ENCODE peak calls at places on chromosomes 5 and 9, in nine cellular contexts. O is NT2/D1, A is GM23248, K is endothelial cell of umbilical vein, R is mesendoderm, J is endodermal cell, L is HCT116, S is K562, Q is astrocyte. N is an unnamed sample.
A peak's percentile ranks its signal among the peaks of the same experiment; 100 is the strongest.

GRCh38 chr9:129968690-129969485 is 74.1 kb downstream of the FNBP1 start:
- DNase-seq in O (no peak), A (peak; percentile 96), K (peak; percentile 96), R (no peak), J (no peak), L (no peak), S (no peak), Q (peak; percentile 99), N (peak; percentile 71)

GRCh38 chr5:154097031-154097430 is 58.3 kb downstream of the MFAP3 start:
- DNase-seq in O (no peak), A (no peak), K (no peak), R (peak; percentile 67), J (peak; percentile 71), L (no peak), S (peak; percentile 21), Q (no peak), N (peak; percentile 17)

GRCh38 chr5:156438076-156438475 is 111.1 kb downstream of the SGCD start:
- DNase-seq in O (no peak), A (no peak), K (no peak), R (no peak), J (no peak), L (no peak), S (no peak), Q (no peak), N (no peak)

GRCh38 chr9:130465383-130466096 is 20.8 kb downstream of the ASS1 start:
- DNase-seq in O (no peak), A (no peak), K (no peak), R (no peak), J (no peak), L (no peak), S (no peak), Q (no peak), N (no peak)

GRCh38 chr5:6554812-6555211 is 78.0 kb downstream of the NSUN2 start:
- DNase-seq in O (no peak), A (peak; percentile 36), K (peak; percentile 40), R (no peak), J (no peak), L (no peak), S (no peak), Q (no peak), N (no peak)

GRCh38 chr9:100575765-100576368 is 2.0 kb upstream of the CAVIN4 start:
- DNase-seq in O (no peak), A (peak; percentile 81), K (no peak), R (no peak), J (no peak), L (no peak), S (no peak), Q (peak; percentile 90), N (peak; percentile 64)

GRCh38 chr9:33988219-33988890 is 60.3 kb downstream of the UBAP2 start:
- DNase-seq in O (no peak), A (peak; percentile 1), K (no peak), R (no peak), J (no peak), L (no peak), S (no peak), Q (peak; percentile 12), N (peak; percentile 64)

GRCh38 chr9:36092509-36093215 is 43.9 kb upstream of the GLIPR2 start:
- DNase-seq in O (no peak), A (no peak), K (no peak), R (peak; percentile 36), J (no peak), L (no peak), S (no peak), Q (no peak), N (no peak)

GRCh38 chr5:143416411-143416810 is 12.9 kb upstream of the NR3C1 start:
- DNase-seq in O (no peak), A (no peak), K (no peak), R (no peak), J (no peak), L (no peak), S (no peak), Q (no peak), N (no peak)

GRCh38 chr5:82332889-82333619 is 54.9 kb upstream of the RPS23 start:
- DNase-seq in O (no peak), A (peak; percentile 67), K (no peak), R (no peak), J (no peak), L (no peak), S (no peak), Q (peak; percentile 70), N (no peak)

GRCh38 chr5:92505925-92506324 is 1075.1 kb downstream of the NR2F1-AS1 start:
- DNase-seq in O (no peak), A (peak; percentile 20), K (peak; percentile 45), R (no peak), J (no peak), L (no peak), S (no peak), Q (no peak), N (no peak)

GRCh38 chr9:114860187-114860586 is 54.3 kb upstream of the TNFSF15 start:
- DNase-seq in O (no peak), A (no peak), K (no peak), R (no peak), J (no peak), L (no peak), S (no peak), Q (no peak), N (no peak)

GRCh38 chr9:21730899-21731298 is 71.5 kb upstream of the MTAP start:
- DNase-seq in O (no peak), A (peak; percentile 36), K (no peak), R (no peak), J (no peak), L (no peak), S (no peak), Q (peak; percentile 44), N (no peak)

GRCh38 chr5:156515799-156516198 is 188.8 kb downstream of the SGCD start:
- DNase-seq in O (no peak), A (no peak), K (no peak), R (peak; percentile 66), J (peak; percentile 85), L (no peak), S (no peak), Q (no peak), N (no peak)

GRCh38 chr9:129751841-129752801 is 721 bp downstream of the PTGES start:
- DNase-seq in O (no peak), A (peak; percentile 72), K (no peak), R (no peak), J (peak; percentile 60), L (no peak), S (no peak), Q (no peak), N (peak; percentile 88)

DNA sequence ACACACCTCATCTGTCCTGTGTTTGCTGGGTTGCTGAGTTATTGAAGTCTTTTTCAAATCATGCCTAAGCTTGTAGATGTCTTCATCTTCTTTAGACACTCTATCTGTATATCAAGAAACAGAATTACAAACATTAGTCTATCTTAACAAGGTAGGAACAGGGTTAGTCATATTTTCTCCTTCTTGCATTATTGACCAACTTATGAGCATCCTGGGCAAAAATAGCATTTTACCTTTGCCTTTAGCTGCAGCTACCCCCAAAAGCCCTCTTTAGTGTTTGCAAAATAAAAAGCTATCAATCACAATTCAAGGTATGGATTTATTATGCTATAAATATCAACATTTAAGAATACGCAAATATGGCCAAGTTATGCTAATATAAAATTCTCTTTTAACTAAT is 3.4 kb downstream of the PLK2 start:
- DNase-seq in O (no peak), A (no peak), K (peak; percentile 19), R (no peak), J (no peak), L (no peak), S (no peak), Q (no peak), N (no peak)
- H3K9ac ChIP-seq in O (no peak overlapping the region), A (no peak overlapping the region), K (peak overlapping the region; percentile 98), R (no peak overlapping the region), J (no peak overlapping the region), L (no peak overlapping the region), S (no peak overlapping the region), Q (peak overlapping the region; percentile 99), N (peak overlapping the region; percentile 99)

DNA sequence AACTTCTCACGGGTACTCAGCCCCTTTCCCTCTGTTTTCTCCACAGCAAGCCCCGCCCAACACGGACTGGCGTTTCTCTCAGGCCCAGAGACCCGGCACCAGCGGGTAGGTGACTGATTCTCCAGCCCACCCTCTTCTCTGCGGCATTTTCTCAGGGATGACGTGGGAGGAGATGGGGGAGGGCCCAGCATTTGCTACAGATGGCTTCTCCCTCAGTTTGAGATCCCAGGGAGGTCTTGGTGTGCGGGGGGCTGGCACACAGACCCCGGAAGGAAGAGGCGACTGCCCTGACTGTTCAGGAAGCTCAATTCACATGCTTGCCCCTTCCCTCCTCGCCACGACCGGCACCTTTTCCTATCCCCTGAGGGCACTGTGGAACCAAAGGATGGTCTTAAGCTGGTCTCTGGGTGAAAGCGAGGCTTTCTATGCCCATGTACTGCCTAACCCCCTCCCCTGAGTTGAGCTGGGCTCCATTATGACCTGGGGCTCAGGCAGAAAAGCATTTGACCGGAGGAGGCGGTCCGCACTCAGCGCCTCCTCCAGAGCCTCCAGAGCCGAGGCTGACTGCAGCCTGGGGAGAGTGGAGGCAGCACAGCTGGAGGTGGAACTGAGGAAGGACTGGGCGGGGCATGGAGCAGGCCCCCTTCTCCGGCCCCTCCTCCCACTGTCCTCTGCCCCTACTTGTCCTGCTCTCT is 6.0 kb downstream of the PCDHGC5 start:
- DNase-seq in O (no peak), A (no peak), K (no peak), R (peak; percentile 70), J (peak; percentile 84), L (no peak), S (no peak), Q (peak; percentile 43), N (no peak)
- H3K9ac ChIP-seq in O (peak overlapping the region; percentile 74), A (peak overlapping the region; percentile 41), K (no peak overlapping the region), R (peak overlapping the region; percentile 24), J (no peak overlapping the region), L (no peak overlapping the region), S (no peak overlapping the region), Q (peak overlapping the region; percentile 80), N (no peak overlapping the region)

GRCh38 chr9:133953621-133953975 is 38.5 kb downstream of the VAV2 start:
- DNase-seq in O (no peak), A (no peak), K (no peak), R (no peak), J (no peak), L (no peak), S (no peak), Q (no peak), N (no peak)

GRCh38 chr9:133954862-133955529 is 37.1 kb downstream of the VAV2 start:
- DNase-seq in O (no peak), A (no peak), K (no peak), R (no peak), J (no peak), L (no peak), S (no peak), Q (no peak), N (no peak)

GRCh38 chr9:133952598-133953550 is 39.2 kb downstream of the VAV2 start:
- DNase-seq in O (no peak), A (no peak), K (no peak), R (no peak), J (no peak), L (no peak), S (no peak), Q (no peak), N (no peak)

GRCh38 chr9:133955821-133956411 is 36.2 kb downstream of the VAV2 start:
- DNase-seq in O (peak; percentile 25), A (peak; percentile 47), K (peak; percentile 56), R (peak; percentile 82), J (peak; percentile 86), L (no peak), S (no peak), Q (peak; percentile 20), N (no peak)

GRCh38 chr9:133953976-133954709 is 38.0 kb downstream of the VAV2 start:
- DNase-seq in O (no peak), A (no peak), K (no peak), R (no peak), J (no peak), L (no peak), S (no peak), Q (no peak), N (no peak)
- H3K9ac ChIP-seq in O (no peak overlapping the region), A (no peak overlapping the region), K (no peak overlapping the region), R (no peak overlapping the region), J (no peak overlapping the region), L (no peak overlapping the region), S (no peak overlapping the region), Q (no peak overlapping the region), N (no peak overlapping the region)

GRCh38 chr5:66829826-66830225 is 233.6 kb downstream of the MAST4 start:
- DNase-seq in O (no peak), A (peak; percentile 71), K (peak; percentile 96), R (peak; percentile 44), J (no peak), L (no peak), S (no peak), Q (peak; percentile 79), N (peak; percentile 83)
- H3K9ac ChIP-seq in O (no peak overlapping the region), A (peak overlapping the region; percentile 33), K (peak overlapping the region; percentile 100), R (no peak overlapping the region), J (no peak overlapping the region), L (no peak overlapping the region), S (no peak overlapping the region), Q (peak overlapping the region; percentile 83), N (peak overlapping the region; percentile 97)